ENCODE peak calls at places on chromosome 1, in four cellular contexts. L is suprapubic skin, C is left ventricle myocardium inferior, V is endothelial cell of umbilical vein. Z is an unnamed sample.
A peak's percentile ranks its signal among the peaks of the same experiment; 100 is the strongest.

GRCh38 chr1:92858564-92859399 is 26.9 kb downstream of the RPL5 start:
- DNase-seq in L (no peak), C (no peak), V (peak; percentile 81), Z (peak; percentile 92)

GRCh38 chr1:20361805-20362381 is 71.2 kb downstream of the VWA5B1 start:
- DNase-seq in L (no peak), C (peak; percentile 65), V (peak; percentile 45), Z (peak; percentile 84)

GRCh38 chr1:167454929-167455785 is 63.2 kb downstream of the CD247 start:
- DNase-seq in L (peak; percentile 87), C (peak; percentile 57), V (peak; percentile 15), Z (peak; percentile 72)

GRCh38 chr1:201675143-201675542 is 136.2 kb downstream of the NAV1 start:
- DNase-seq in L (no peak), C (peak; percentile 67), V (peak; percentile 38), Z (no peak)

GRCh38 chr1:63969461-63969893 is 195.7 kb downstream of the ROR1 start:
- DNase-seq in L (no peak), C (no peak), V (no peak), Z (no peak)

GRCh38 chr1:43144228-43144627 is 27.9 kb downstream of the EBNA1BP2 start:
- DNase-seq in L (no peak), C (no peak), V (no peak), Z (no peak)

GRCh38 chr1:230822092-230822581 is 46.2 kb downstream of the C1orf198 start:
- DNase-seq in L (no peak), C (peak; percentile 40), V (peak; percentile 59), Z (no peak)

GRCh38 chr1:108049083-108049819 is 84.3 kb upstream of the VAV3 start:
- DNase-seq in L (no peak), C (peak; percentile 41), V (no peak), Z (peak; percentile 65)

GRCh38 chr1:116360435-116361173 is 12.4 kb upstream of the ATP1A1 start:
- DNase-seq in L (no peak), C (no peak), V (peak; percentile 65), Z (no peak)

GRCh38 chr1:87226341-87226760 is 102.3 kb upstream of the LMO4 start:
- DNase-seq in L (no peak), C (peak; percentile 60), V (peak; percentile 93), Z (peak; percentile 73)

GRCh38 chr1:167196185-167196584 is 24.5 kb upstream of the POU2F1 start:
- DNase-seq in L (no peak), C (no peak), V (peak; percentile 14), Z (no peak)

GRCh38 chr1:213988639-213989070 is 882 bp downstream of the PROX1 start:
- DNase-seq in L (no peak), C (no peak), V (no peak), Z (peak; percentile 36)

GRCh38 chr1:156804572-156805243 is 11.9 kb downstream of the SH2D2A start:
- DNase-seq in L (no peak), C (no peak), V (peak; percentile 10), Z (no peak)

GRCh38 chr1:25049190-25049589 is 119.1 kb upstream of the RUNX3 start:
- DNase-seq in L (no peak), C (no peak), V (no peak), Z (no peak)

GRCh38 chr1:214022229-214022791 is 34.5 kb downstream of the PROX1 start:
- DNase-seq in L (no peak), C (no peak), V (no peak), Z (no peak)

GRCh38 chr1:5933676-5934057 is 58.6 kb downstream of the NPHP4 start:
- DNase-seq in L (no peak), C (no peak), V (no peak), Z (no peak)

GRCh38 chr1:224565186-224565585 is 50.9 kb upstream of the CNIH3 start:
- DNase-seq in L (no peak), C (no peak), V (peak; percentile 16), Z (no peak)

GRCh38 chr1:55420866-55421265 is 205.7 kb upstream of the USP24 start:
- DNase-seq in L (no peak), C (no peak), V (peak; percentile 29), Z (no peak)

GRCh38 chr1:197868751-197869501 is 33.5 kb upstream of the C1orf53 start:
- DNase-seq in L (no peak), C (no peak), V (peak; percentile 56), Z (peak; percentile 87)

GRCh38 chr1:205324781-205325180 is 3.2 kb upstream of the NUAK2 start:
- DNase-seq in L (no peak), C (no peak), V (peak; percentile 28), Z (peak; percentile 52)

GRCh38 chr1:236576004-236576403 is 28.3 kb downstream of the HEATR1 start:
- DNase-seq in L (no peak), C (no peak), V (no peak), Z (no peak)

GRCh38 chr1:88983791-88984552 is 8.5 kb downstream of the KYAT3 start:
- DNase-seq in L (no peak), C (no peak), V (peak; percentile 65), Z (peak; percentile 82)

GRCh38 chr1:53143527-53143926 is 1.1 kb upstream of the SLC1A7 start:
- DNase-seq in L (no peak), C (no peak), V (no peak), Z (no peak)

GRCh38 chr1:53672785-53673184 is 66.2 kb downstream of the GLIS1 start:
- DNase-seq in L (no peak), C (peak; percentile 20), V (no peak), Z (no peak)

GRCh38 chr1:240310226-240310925 is 218.7 kb downstream of the FMN2 start:
- DNase-seq in L (no peak), C (no peak), V (no peak), Z (no peak)

GRCh38 chr1:202058001-202058908 is 47.9 kb downstream of the ELF3 start:
- DNase-seq in L (no peak), C (no peak), V (peak; percentile 29), Z (no peak)

GRCh38 chr1:172145656-172146055 is 274.8 kb upstream of the C1orf105 start:
- DNase-seq in L (no peak), C (no peak), V (no peak), Z (no peak)

GRCh38 chr1:53625049-53625448 is 113.9 kb downstream of the GLIS1 start:
- DNase-seq in L (peak; percentile 77), C (no peak), V (no peak), Z (no peak)

GRCh38 chr1:111198836-111199235 is 1.6 kb downstream of the DENND2D start:
- DNase-seq in L (no peak), C (no peak), V (no peak), Z (no peak)
- H3K27ac ChIP-seq in L (peak overlapping the region; percentile 92), C (no peak overlapping the region), V (no peak overlapping the region), Z (no peak overlapping the region)

GRCh38 chr1:112619518-112620458 is at the start of gene CAPZA1:
- DNase-seq in L (peak; percentile 97), C (peak; percentile 91), V (peak; percentile 94), Z (peak; percentile 96)

GRCh38 chr1:112618721-112619517 is at the start of gene ST7L:
- DNase-seq in L (peak; percentile 84), C (peak; percentile 78), V (peak; percentile 81), Z (peak; percentile 77)

GRCh38 chr1:112614460-112615065 is 4.4 kb downstream of the ST7L start:
- DNase-seq in L (no peak), C (no peak), V (peak; percentile 64), Z (peak; percentile 55)

GRCh38 chr1:112618114-112618720 is 724 bp downstream of the ST7L start:
- DNase-seq in L (no peak), C (no peak), V (peak; percentile 64), Z (no peak)
- TF ChIP-seq CTCF in L (no peak), C (no peak), V (no peak), Z (no peak)

DNA sequence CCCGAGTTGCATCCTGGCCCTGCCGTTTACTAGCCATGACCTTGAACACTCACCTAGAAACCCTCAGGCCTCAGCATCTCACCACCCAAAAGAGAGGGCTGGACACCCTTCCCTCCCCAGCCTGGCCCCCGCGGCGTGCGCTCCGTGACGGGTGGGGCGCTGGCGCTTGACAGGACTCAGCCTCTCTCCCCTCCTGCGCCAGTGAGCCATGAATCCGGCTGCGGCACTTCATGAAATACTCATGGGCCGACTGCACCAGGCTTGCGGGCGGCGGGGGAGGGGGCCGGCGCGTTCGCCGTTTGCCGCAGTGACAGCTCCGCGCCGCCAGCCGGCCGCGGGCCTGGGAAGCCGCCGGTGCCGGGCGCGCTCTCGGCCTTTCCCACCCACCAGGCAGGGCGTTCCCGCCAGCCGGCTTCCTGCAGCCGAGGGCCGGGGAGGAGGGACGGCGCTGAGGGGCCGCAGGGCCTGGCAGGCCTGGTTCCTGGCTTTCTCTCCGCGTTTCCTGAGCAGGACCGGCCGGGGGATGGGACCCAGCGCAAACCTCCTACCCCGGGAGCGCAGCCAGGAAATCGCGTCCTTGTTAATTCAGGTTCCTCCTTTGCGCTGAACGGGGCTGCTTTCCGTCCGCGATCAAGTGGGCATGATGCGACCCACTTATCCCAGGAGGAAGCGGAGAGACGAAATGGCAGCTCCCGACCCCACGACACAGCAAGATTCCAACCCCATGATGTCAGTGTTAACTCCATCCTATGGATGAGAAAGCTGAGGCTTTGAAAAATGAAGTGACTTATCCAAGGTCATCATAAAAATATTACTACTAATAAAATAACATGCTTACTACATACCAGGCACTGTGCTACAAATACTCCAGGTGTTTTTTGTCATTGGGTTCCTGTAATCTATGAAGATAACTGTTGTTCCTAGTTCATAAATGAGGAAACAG is 9.1 kb upstream of the LUZP1 start:
- DNase-seq in L (peak; percentile 88), C (peak; percentile 88), V (peak; percentile 97), Z (peak; percentile 85)
- H3K27ac ChIP-seq in L (peak overlapping the region; percentile 71), C (peak overlapping the region; percentile 97), V (peak overlapping the region; percentile 77), Z (no peak overlapping the region)

DNA sequence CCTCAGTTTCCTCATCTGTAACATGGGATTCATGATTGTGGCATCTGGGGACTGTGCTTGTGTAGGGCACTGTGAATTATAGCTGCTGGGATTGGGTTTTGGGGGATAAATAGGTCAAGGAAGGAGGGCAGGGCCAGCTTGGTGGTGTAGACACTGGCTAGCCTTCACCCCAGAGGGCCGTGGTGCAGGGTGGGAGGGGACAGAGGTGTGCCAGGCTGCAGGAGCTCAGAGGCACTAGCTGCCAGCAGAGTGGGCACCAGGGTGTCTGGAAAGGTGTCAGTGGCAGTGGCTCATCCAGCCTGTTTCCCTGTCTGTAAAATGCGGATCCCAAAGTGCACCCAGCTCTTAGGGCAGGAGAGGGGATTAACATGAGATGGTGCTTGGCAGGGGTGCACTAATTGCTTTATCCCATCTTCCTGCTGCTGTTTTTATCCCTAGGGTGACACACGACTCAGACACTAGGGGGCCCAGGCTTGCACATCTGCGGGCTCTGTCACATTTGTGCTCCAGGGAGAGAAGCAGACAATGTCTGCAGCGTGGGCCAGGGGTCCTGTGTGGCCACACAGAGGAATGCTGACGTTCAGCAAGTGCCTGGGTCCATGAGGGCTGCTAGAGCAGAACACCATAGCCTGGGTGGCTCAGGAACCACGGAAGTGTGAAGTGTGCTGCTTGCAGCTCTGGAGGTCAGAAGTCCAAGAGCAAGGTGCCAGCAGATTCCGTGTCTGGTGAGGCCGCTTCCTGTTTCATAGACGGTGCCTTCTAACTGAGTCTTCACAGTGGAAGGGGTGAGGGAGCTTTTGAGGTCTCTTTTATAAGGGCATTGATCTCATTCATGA is 19.3 kb downstream of the OBSCN start:
- DNase-seq in L (no peak), C (no peak), V (peak; percentile 15), Z (no peak)
- TF ChIP-seq CTCF in L (no peak), C (no peak), V (peak; percentile 47), Z (peak; percentile 26)

DNA sequence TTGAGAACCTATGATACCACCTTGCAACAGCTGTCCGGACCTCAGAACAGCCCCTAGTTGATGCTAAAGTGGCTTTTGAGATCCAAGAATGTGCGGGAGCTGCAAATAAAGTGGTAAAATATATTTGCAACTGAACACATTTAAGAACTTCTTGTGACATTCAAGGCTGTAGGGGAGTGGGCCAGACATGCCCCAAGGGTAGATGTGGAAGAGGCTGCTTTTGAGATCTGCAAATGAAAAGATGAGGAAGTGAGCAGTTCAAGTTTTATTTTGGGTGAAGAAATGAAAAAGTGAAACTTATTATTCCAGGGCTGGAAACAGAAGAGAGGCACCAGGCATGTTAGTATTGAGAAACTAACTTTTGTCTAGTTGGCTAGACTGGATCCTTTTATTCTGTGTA is 359.5 kb upstream of the PLXNA2 start:
- DNase-seq in L (no peak), C (no peak), V (no peak), Z (no peak)
- H3K27ac ChIP-seq in L (no peak overlapping the region), C (no peak overlapping the region), V (no peak overlapping the region), Z (no peak overlapping the region)

GRCh38 chr1:46130144-46130543 is 2.3 kb downstream of the PIK3R3 start:
- DNase-seq in L (no peak), C (no peak), V (peak; percentile 32), Z (no peak)
- TF ChIP-seq CTCF in L (no peak), C (no peak), V (no peak), Z (no peak)

Z was measured in GM23338.